ENCODE peak calls at places on chromosomes 11 and 22, in eight cellular contexts. T is NT2/D1; X is activated T-helper 1 cell treated with anti-CD3 and anti-CD28 coated beads, Interleukin-12 subunit alpha, Interleukin-12 subunit beta, Interleukin-2, Interleukin-4 antibody, amounts not matched to agents 30 ng/mL and 10 ng/mL and 1 ng/mL, durations not matched to agents 14 hours and 24 hours and 36 hours; P is choroid plexus epithelial cell; R is DND-41; K is HTR-8/SVneo; A is GM12865; Z is HS-27A. S is an unnamed sample.

GRCh38 chr11:59818572-59818971 is 8.0 kb upstream of the MRPL16 start:
- DNase-seq in T (no peak), X (no peak), P (no peak), R (peak), K (no peak), A (peak), Z (no peak), S (no peak)

GRCh38 chr11:80054582-80055165 is 613.8 kb upstream of the TENM4 start:
- DNase-seq in T (no peak), X (no peak), P (no peak), R (no peak), K (no peak), A (no peak), Z (no peak), S (no peak)

GRCh38 chr11:36075053-36075452 is 131.2 kb downstream of the LDLRAD3 start:
- DNase-seq in T (no peak), X (no peak), P (peak), R (no peak), K (no peak), A (no peak), Z (peak), S (no peak)

GRCh38 chr11:24132471-24132870 is 364.4 kb upstream of the LUZP2 start:
- DNase-seq in T (no peak), X (no peak), P (peak), R (no peak), K (no peak), A (no peak), Z (no peak), S (no peak)

GRCh38 chr11:71486320-71486719 is 33.3 kb downstream of the NADSYN1 start:
- DNase-seq in T (no peak), X (no peak), P (no peak), R (no peak), K (no peak), A (no peak), Z (no peak), S (no peak)

GRCh38 chr22:32183625-32184024 is 21.2 kb downstream of the RFPL2 start:
- DNase-seq in T (no peak), X (no peak), P (no peak), R (no peak), K (no peak), A (no peak), Z (no peak), S (no peak)

GRCh38 chr22:49754674-49755590 is 72.7 kb downstream of the BRD1 start:
- DNase-seq in T (no peak), X (no peak), P (no peak), R (no peak), K (no peak), A (no peak), Z (no peak), S (no peak)

GRCh38 chr22:45865561-45866397 is 111.2 kb downstream of the WNT7B start:
- DNase-seq in T (no peak), X (no peak), P (no peak), R (no peak), K (no peak), A (no peak), Z (no peak), S (no peak)

GRCh38 chr11:10590516-10590915 is 22.1 kb upstream of the LYVE1 start:
- DNase-seq in T (no peak), X (no peak), P (peak), R (no peak), K (no peak), A (no peak), Z (no peak), S (no peak)

GRCh38 chr11:63866211-63866610 is 27.3 kb downstream of the MARK2 start:
- DNase-seq in T (no peak), X (peak), P (peak), R (peak), K (no peak), A (peak), Z (no peak), S (peak)

GRCh38 chr11:76835928-76836612 is 24.6 kb upstream of the ACER3 start:
- DNase-seq in T (no peak), X (no peak), P (peak), R (no peak), K (no peak), A (no peak), Z (no peak), S (no peak)

GRCh38 chr11:88815505-88815904 is 250.3 kb downstream of the GRM5 start:
- DNase-seq in T (no peak), X (no peak), P (no peak), R (no peak), K (no peak), A (no peak), Z (no peak), S (no peak)

GRCh38 chr11:73291196-73291595 is 16.9 kb upstream of the ARHGEF17 start:
- DNase-seq in T (no peak), X (no peak), P (no peak), R (no peak), K (no peak), A (no peak), Z (no peak), S (peak)

GRCh38 chr11:46335858-46336600 is 11.2 kb upstream of the DGKZ start:
- DNase-seq in T (no peak), X (no peak), P (no peak), R (no peak), K (no peak), A (no peak), Z (no peak), S (no peak)

GRCh38 chr11:15621565-15621964 is 506.8 kb downstream of the INSC start:
- DNase-seq in T (no peak), X (no peak), P (no peak), R (no peak), K (no peak), A (no peak), Z (no peak), S (no peak)

GRCh38 chr11:46658259-46658658 is 40.9 kb downstream of the ATG13 start:
- DNase-seq in T (no peak), X (no peak), P (peak), R (no peak), K (no peak), A (no peak), Z (no peak), S (no peak)

GRCh38 chr11:827861-828167 is at the start of gene CRACR2B:
- DNase-seq in T (no peak), X (no peak), P (no peak), R (no peak), K (no peak), A (peak), Z (no peak), S (no peak)

GRCh38 chr11:74139151-74139918 is 31.5 kb downstream of the C2CD3 start:
- DNase-seq in T (no peak), X (no peak), P (no peak), R (no peak), K (no peak), A (no peak), Z (peak), S (no peak)

GRCh38 chr11:5123802-5124521 is 14.2 kb downstream of the OR52A5 start:
- DNase-seq in T (peak), X (peak), P (peak), R (peak), K (peak), A (peak), Z (peak), S (no peak)

GRCh38 chr11:118921121-118921928 is 4.4 kb downstream of the BCL9L start:
- DNase-seq in T (no peak), X (no peak), P (peak), R (no peak), K (no peak), A (no peak), Z (no peak), S (no peak)

GRCh38 chr11:127042445-127042844 is 41.9 kb upstream of the KIRREL3 start:
- DNase-seq in T (no peak), X (no peak), P (no peak), R (no peak), K (peak), A (no peak), Z (no peak), S (no peak)

GRCh38 chr22:17734197-17734596 is 40.1 kb downstream of the BID start:
- DNase-seq in T (no peak), X (peak), P (peak), R (no peak), K (no peak), A (peak), Z (no peak), S (no peak)

GRCh38 chr11:118074785-118075184 is 2.1 kb upstream of the TMPRSS4 start:
- DNase-seq in T (no peak), X (no peak), P (no peak), R (no peak), K (no peak), A (no peak), Z (no peak), S (peak)

GRCh38 chr11:125433454-125434121 is 62.5 kb downstream of the FEZ1 start:
- DNase-seq in T (peak), X (no peak), P (peak), R (no peak), K (peak), A (peak), Z (no peak), S (no peak)

GRCh38 chr22:38081941-38082828 is 1.8 kb downstream of the SLC16A8 start:
- DNase-seq in T (no peak), X (no peak), P (no peak), R (no peak), K (no peak), A (no peak), Z (no peak), S (peak)

GRCh38 chr11:118918128-118918685 is 7.5 kb downstream of the BCL9L start:
- DNase-seq in T (no peak), X (no peak), P (peak), R (no peak), K (no peak), A (no peak), Z (no peak), S (peak)

GRCh38 chr22:42202048-42202447 is 68.4 kb downstream of the TCF20 start:
- DNase-seq in T (no peak), X (no peak), P (no peak), R (no peak), K (no peak), A (no peak), Z (no peak), S (no peak)

GRCh38 chr22:37275622-37276021 is 6.7 kb upstream of the CYTH4 start:
- DNase-seq in T (no peak), X (peak), P (no peak), R (no peak), K (no peak), A (no peak), Z (no peak), S (peak)

GRCh38 chr11:130389315-130389935 is 39.0 kb downstream of the ADAMTS8 start:
- DNase-seq in T (no peak), X (no peak), P (peak), R (peak), K (no peak), A (no peak), Z (no peak), S (no peak)

GRCh38 chr11:134207538-134208239 is 16.1 kb downstream of the NCAPD3 start:
- DNase-seq in T (no peak), X (peak), P (peak), R (peak), K (no peak), A (peak), Z (no peak), S (no peak)